ENCODE peak calls at places on chromosome 19, in six cellular contexts. One of them, this sample, is unnamed.

GRCh38 chr19:3062165-3063105 is at the start of gene TLE5:
- DNase-seq in H1: peak
- DNase-seq in neuronal stem cell: no peak
- DNase-seq in IMR-90: no peak
- DNase-seq in H9: no peak
- DNase-seq in mesenchymal stem cell: no peak
- DNase-seq in this sample: peak

GRCh38 chr19:55452381-55453325 is 8.8 kb downstream of the ISOC2 start:
- DNase-seq in H1: peak
- DNase-seq in neuronal stem cell: peak
- DNase-seq in IMR-90: peak
- DNase-seq in H9: peak
- DNase-seq in mesenchymal stem cell: peak
- DNase-seq in this sample: peak

GRCh38 chr19:860481-861098 is 1.1 kb downstream of the CFD start:
- DNase-seq in H1: no peak
- DNase-seq in neuronal stem cell: peak
- DNase-seq in IMR-90: peak
- DNase-seq in H9: no peak
- DNase-seq in mesenchymal stem cell: peak
- DNase-seq in this sample: no peak

GRCh38 chr19:11475861-11476260 is 5.0 kb downstream of the ELAVL3 start:
- DNase-seq in H1: no peak
- DNase-seq in neuronal stem cell: no peak
- DNase-seq in IMR-90: no peak
- DNase-seq in H9: no peak
- DNase-seq in mesenchymal stem cell: no peak
- DNase-seq in this sample: no peak

GRCh38 chr19:13133241-13133870 is 15.3 kb downstream of the NACC1 start:
- DNase-seq in H1: no peak
- DNase-seq in neuronal stem cell: no peak
- DNase-seq in IMR-90: no peak
- DNase-seq in H9: no peak
- DNase-seq in mesenchymal stem cell: no peak
- DNase-seq in this sample: no peak

GRCh38 chr19:41325947-41326706 is 16.2 kb downstream of the CCDC97 start:
- DNase-seq in H1: peak
- DNase-seq in neuronal stem cell: no peak
- DNase-seq in IMR-90: peak
- DNase-seq in H9: no peak
- DNase-seq in mesenchymal stem cell: peak
- DNase-seq in this sample: peak

GRCh38 chr19:49210901-49211451 is 53.4 kb downstream of the TRPM4 start:
- DNase-seq in H1: no peak
- DNase-seq in neuronal stem cell: no peak
- DNase-seq in IMR-90: no peak
- DNase-seq in H9: no peak
- DNase-seq in mesenchymal stem cell: no peak
- DNase-seq in this sample: no peak

GRCh38 chr19:805600-806550 is 8.6 kb downstream of the PTBP1 start:
- DNase-seq in H1: peak
- DNase-seq in neuronal stem cell: no peak
- DNase-seq in IMR-90: no peak
- DNase-seq in H9: no peak
- DNase-seq in mesenchymal stem cell: no peak
- DNase-seq in this sample: no peak

GRCh38 chr19:51071006-51071405 is 6.1 kb upstream of the KLK13 start:
- DNase-seq in H1: no peak
- DNase-seq in neuronal stem cell: no peak
- DNase-seq in IMR-90: no peak
- DNase-seq in H9: no peak
- DNase-seq in mesenchymal stem cell: no peak
- DNase-seq in this sample: no peak

GRCh38 chr19:7535993-7536685 is 622 bp downstream of the PNPLA6 start:
- DNase-seq in H1: no peak
- DNase-seq in neuronal stem cell: no peak
- DNase-seq in IMR-90: no peak
- DNase-seq in H9: peak
- DNase-seq in mesenchymal stem cell: no peak
- DNase-seq in this sample: peak

GRCh38 chr19:10797541-10798256 is 38.3 kb downstream of the TMED1 start:
- DNase-seq in H1: no peak
- DNase-seq in neuronal stem cell: no peak
- DNase-seq in IMR-90: no peak
- DNase-seq in H9: no peak
- DNase-seq in mesenchymal stem cell: no peak
- DNase-seq in this sample: no peak

GRCh38 chr19:33674575-33675367 is 53.0 kb downstream of the CHST8 start:
- DNase-seq in H1: no peak
- DNase-seq in neuronal stem cell: no peak
- DNase-seq in IMR-90: no peak
- DNase-seq in H9: no peak
- DNase-seq in mesenchymal stem cell: no peak
- DNase-seq in this sample: no peak

GRCh38 chr19:35212241-35212640 is 16.3 kb downstream of the FAM187B start:
- DNase-seq in H1: no peak
- DNase-seq in neuronal stem cell: no peak
- DNase-seq in IMR-90: no peak
- DNase-seq in H9: no peak
- DNase-seq in mesenchymal stem cell: no peak
- DNase-seq in this sample: no peak

GRCh38 chr19:53308339-53308811 is 25.2 kb upstream of the ZNF845 start:
- DNase-seq in H1: peak
- DNase-seq in neuronal stem cell: peak
- DNase-seq in IMR-90: no peak
- DNase-seq in H9: peak
- DNase-seq in mesenchymal stem cell: no peak
- DNase-seq in this sample: peak

GRCh38 chr19:1122972-1123363 is 19.2 kb downstream of the GPX4 start:
- DNase-seq in H1: peak
- DNase-seq in neuronal stem cell: peak
- DNase-seq in IMR-90: peak
- DNase-seq in H9: peak
- DNase-seq in mesenchymal stem cell: peak
- DNase-seq in this sample: peak

GRCh38 chr19:57269515-57270250 is 10.6 kb upstream of the ZNF460 start:
- DNase-seq in H1: no peak
- DNase-seq in neuronal stem cell: no peak
- DNase-seq in IMR-90: peak
- DNase-seq in H9: no peak
- DNase-seq in mesenchymal stem cell: peak
- DNase-seq in this sample: peak

GRCh38 chr19:51480590-51480989 is 2.3 kb downstream of the CEACAM18 start:
- DNase-seq in H1: no peak
- DNase-seq in neuronal stem cell: no peak
- DNase-seq in IMR-90: no peak
- DNase-seq in H9: peak
- DNase-seq in mesenchymal stem cell: no peak
- DNase-seq in this sample: peak

GRCh38 chr19:1086618-1087017 is 8.6 kb downstream of the POLR2E start:
- DNase-seq in H1: no peak
- DNase-seq in neuronal stem cell: no peak
- DNase-seq in IMR-90: no peak
- DNase-seq in H9: no peak
- DNase-seq in mesenchymal stem cell: no peak
- DNase-seq in this sample: no peak

GRCh38 chr19:41877916-41878905 is 1.1 kb downstream of the CD79A start:
- DNase-seq in H1: peak
- DNase-seq in neuronal stem cell: no peak
- DNase-seq in IMR-90: no peak
- DNase-seq in H9: no peak
- DNase-seq in mesenchymal stem cell: no peak
- DNase-seq in this sample: no peak

DNA sequence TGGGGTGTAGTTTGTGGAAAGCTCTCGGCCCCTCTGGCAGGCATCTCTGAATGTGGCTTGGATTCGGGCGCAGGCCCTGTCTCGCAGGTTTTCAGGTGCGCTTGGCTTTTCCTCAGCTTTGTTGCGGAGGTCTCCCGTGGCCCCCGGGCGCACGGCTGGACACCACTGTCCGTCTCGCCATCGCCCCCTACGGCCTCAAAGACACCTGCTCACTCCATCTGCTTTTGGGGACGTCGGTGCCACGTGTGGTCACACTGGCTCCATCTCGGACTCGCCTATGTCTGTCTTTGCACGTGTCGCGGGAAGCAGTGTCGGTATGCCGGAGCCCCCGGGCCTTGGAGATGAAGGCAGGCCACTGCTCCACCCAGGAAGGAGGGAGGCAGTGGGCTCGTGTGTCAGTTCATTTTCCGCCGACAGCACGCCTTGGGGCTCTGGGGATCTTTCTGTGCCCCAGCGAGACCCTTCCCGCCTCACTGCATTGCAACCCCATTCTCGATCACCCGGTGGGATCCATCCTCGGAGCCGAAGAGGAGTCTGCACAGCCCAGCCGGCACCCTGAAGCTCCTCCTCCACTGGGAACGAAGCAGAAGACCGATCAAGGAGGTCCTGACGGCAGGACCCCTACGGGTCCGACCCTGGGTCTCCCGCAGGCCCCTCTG is 42.1 kb downstream of the ZNF146 start:
- DNase-seq in H1: peak
- DNase-seq in neuronal stem cell: no peak
- DNase-seq in IMR-90: no peak
- DNase-seq in H9: no peak
- DNase-seq in mesenchymal stem cell: no peak
- DNase-seq in this sample: no peak
- H4K91ac ChIP-seq in H1: no peak
- H4K91ac ChIP-seq in neuronal stem cell: no peak
- H4K91ac ChIP-seq in IMR-90: no peak
- H4K91ac ChIP-seq in H9: no peak
- H4K91ac ChIP-seq in mesenchymal stem cell: no peak
- H4K91ac ChIP-seq in this sample: no peak

DNA sequence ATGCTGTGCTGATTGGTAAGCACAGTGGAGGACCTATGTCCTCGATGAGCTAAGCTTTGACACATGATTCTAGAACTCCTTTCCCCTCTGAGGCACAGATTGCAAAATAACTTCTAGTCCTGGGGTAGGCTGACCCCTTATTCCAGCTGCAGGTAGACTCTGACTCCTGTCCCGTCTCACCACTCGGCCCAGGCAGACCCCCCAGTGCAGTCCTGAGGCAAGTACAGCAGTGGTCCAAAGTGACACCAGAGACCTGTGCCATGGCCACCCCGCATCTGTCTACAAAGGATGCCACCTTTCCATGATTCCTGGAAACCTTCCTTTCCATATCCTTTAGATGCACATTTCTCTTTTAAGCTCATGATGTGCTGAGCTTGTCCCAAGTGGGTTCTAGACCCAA is 482.5 kb downstream of the ZNF536 start:
- DNase-seq in H1: peak
- DNase-seq in neuronal stem cell: no peak
- DNase-seq in IMR-90: no peak
- DNase-seq in H9: no peak
- DNase-seq in mesenchymal stem cell: no peak
- DNase-seq in this sample: no peak
- H4K91ac ChIP-seq in H1: no peak
- H4K91ac ChIP-seq in neuronal stem cell: no peak
- H4K91ac ChIP-seq in IMR-90: no peak
- H4K91ac ChIP-seq in H9: no peak
- H4K91ac ChIP-seq in mesenchymal stem cell: no peak
- H4K91ac ChIP-seq in this sample: no peak

GRCh38 chr19:4503224-4504170 is 14.8 kb downstream of the PLIN4 start:
- DNase-seq in H1: no peak
- DNase-seq in neuronal stem cell: no peak
- DNase-seq in IMR-90: no peak
- DNase-seq in H9: no peak
- DNase-seq in mesenchymal stem cell: no peak
- DNase-seq in this sample: no peak

GRCh38 chr19:4501691-4502090 is 16.6 kb downstream of the PLIN4 start:
- DNase-seq in H1: no peak
- DNase-seq in neuronal stem cell: no peak
- DNase-seq in IMR-90: no peak
- DNase-seq in H9: no peak
- DNase-seq in mesenchymal stem cell: no peak
- DNase-seq in this sample: no peak

GRCh38 chr19:4501005-4501591 is 17.2 kb downstream of the PLIN4 start:
- DNase-seq in H1: no peak
- DNase-seq in neuronal stem cell: no peak
- DNase-seq in IMR-90: no peak
- DNase-seq in H9: no peak
- DNase-seq in mesenchymal stem cell: no peak
- DNase-seq in this sample: no peak

GRCh38 chr19:4504297-4504701 is 14.0 kb downstream of the PLIN4 start:
- DNase-seq in H1: no peak
- DNase-seq in neuronal stem cell: no peak
- DNase-seq in IMR-90: no peak
- DNase-seq in H9: no peak
- DNase-seq in mesenchymal stem cell: no peak
- DNase-seq in this sample: no peak

GRCh38 chr19:4502282-4503223 is 15.7 kb downstream of the PLIN4 start:
- DNase-seq in H1: no peak
- DNase-seq in neuronal stem cell: no peak
- DNase-seq in IMR-90: peak
- DNase-seq in H9: no peak
- DNase-seq in mesenchymal stem cell: no peak
- DNase-seq in this sample: no peak
- H4K91ac ChIP-seq in H1: no peak
- H4K91ac ChIP-seq in neuronal stem cell: no peak
- H4K91ac ChIP-seq in IMR-90: no peak
- H4K91ac ChIP-seq in H9: no peak
- H4K91ac ChIP-seq in mesenchymal stem cell: no peak
- H4K91ac ChIP-seq in this sample: no peak

GRCh38 chr19:18493440-18494266 is 28.2 kb downstream of the ELL start:
- DNase-seq in H1: no peak
- DNase-seq in neuronal stem cell: no peak
- DNase-seq in IMR-90: no peak
- DNase-seq in H9: no peak
- DNase-seq in mesenchymal stem cell: peak
- DNase-seq in this sample: no peak
- H4K91ac ChIP-seq in H1: no peak
- H4K91ac ChIP-seq in neuronal stem cell: no peak
- H4K91ac ChIP-seq in IMR-90: no peak
- H4K91ac ChIP-seq in H9: no peak
- H4K91ac ChIP-seq in mesenchymal stem cell: peak
- H4K91ac ChIP-seq in this sample: no peak

DNA sequence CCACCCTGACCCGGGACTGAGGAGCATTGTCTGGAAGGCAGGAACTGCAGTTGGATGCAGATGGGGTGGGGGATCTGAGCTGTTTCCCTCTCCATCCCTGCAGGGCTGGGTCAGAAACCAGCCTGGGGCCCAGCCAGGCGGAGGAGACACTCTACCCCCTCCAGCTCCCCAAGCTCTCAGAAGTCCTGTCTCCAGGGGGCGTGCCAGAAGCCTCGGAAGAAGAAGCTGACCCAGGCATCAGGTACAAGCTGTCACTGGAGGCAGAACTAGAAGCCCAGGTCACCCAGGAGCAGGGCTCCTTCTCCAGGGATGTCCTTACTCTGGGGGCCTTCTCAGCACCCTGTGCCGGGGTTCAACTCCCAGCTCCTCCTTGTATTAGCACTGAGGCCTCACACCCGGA is 15.5 kb downstream of the SIX5 start:
- DNase-seq in H1: peak
- DNase-seq in neuronal stem cell: no peak
- DNase-seq in IMR-90: no peak
- DNase-seq in H9: peak
- DNase-seq in mesenchymal stem cell: no peak
- DNase-seq in this sample: no peak
- H4K91ac ChIP-seq in H1: no peak
- H4K91ac ChIP-seq in neuronal stem cell: no peak
- H4K91ac ChIP-seq in IMR-90: no peak
- H4K91ac ChIP-seq in H9: no peak
- H4K91ac ChIP-seq in mesenchymal stem cell: no peak
- H4K91ac ChIP-seq in this sample: no peak

GRCh38 chr19:38496603-38497487 is 63.4 kb downstream of the RYR1 start:
- DNase-seq in H1: no peak
- DNase-seq in neuronal stem cell: no peak
- DNase-seq in IMR-90: no peak
- DNase-seq in H9: no peak
- DNase-seq in mesenchymal stem cell: no peak
- DNase-seq in this sample: no peak
- H4K91ac ChIP-seq in H1: no peak
- H4K91ac ChIP-seq in neuronal stem cell: no peak
- H4K91ac ChIP-seq in IMR-90: no peak
- H4K91ac ChIP-seq in H9: no peak
- H4K91ac ChIP-seq in mesenchymal stem cell: no peak
- H4K91ac ChIP-seq in this sample: no peak

This sample was measured in trophoblast cell.